ENCODE peak calls at places on chromosomes 5 and 9, in nine cellular contexts. R, S, N, A, X, Q, U, C and J are unnamed samples.

GRCh38 chr5:82119889-82120288 is 148.1 kb downstream of the ATG10 start:
- DNase-seq in N (no peak), Q (no peak), S (no peak), A (no peak), U (no peak), C (no peak), X (no peak), R (no peak), J (no peak)

GRCh38 chr5:133892774-133893173 is 75.7 kb downstream of the C5orf15 start:
- DNase-seq in U (no peak), Q (no peak), C (no peak), A (no peak), S (no peak), R (no peak), X (no peak), N (no peak), J (no peak)

GRCh38 chr9:131298816-131299215 is 9.3 kb downstream of the PLPP7 start:
- DNase-seq in N (no peak), C (no peak), Q (no peak), A (no peak), X (no peak), S (no peak), U (no peak), R (no peak), J (no peak)

GRCh38 chr9:656918-657583 is 184.4 kb upstream of the DMRT1 start:
- DNase-seq in C (no peak), R (no peak), U (no peak), N (no peak), S (no peak), A (no peak), Q (peak; percentile 7), X (no peak), J (no peak)

GRCh38 chr5:175542966-175543235 is 64.5 kb downstream of the SFXN1 start:
- DNase-seq in S (no peak), C (no peak), A (no peak), Q (no peak), X (no peak), U (no peak), N (no peak), R (no peak), J (no peak)

GRCh38 chr9:98795970-98796363 is 388 bp downstream of the ANKS6 start:
- DNase-seq in Q (peak; percentile 53), S (peak; percentile 44), R (peak; percentile 51), U (no peak), A (no peak), N (peak; percentile 48), X (no peak), C (peak; percentile 68), J (no peak)

GRCh38 chr5:173451031-173451430 is 122.8 kb upstream of the STC2 start:
- DNase-seq in N (no peak), X (no peak), S (no peak), R (no peak), U (peak; percentile 32), C (no peak), Q (peak; percentile 30), A (no peak), J (no peak)

GRCh38 chr5:94457788-94458187 is 160.6 kb downstream of the KIAA0825 start:
- DNase-seq in X (no peak), A (no peak), N (no peak), U (no peak), S (no peak), C (no peak), R (no peak), Q (no peak), J (no peak)

GRCh38 chr9:124423155-124423554 is 7.9 kb upstream of the PSMB7 start:
- DNase-seq in Q (no peak), C (no peak), U (no peak), N (no peak), R (no peak), A (no peak), S (no peak), X (no peak), J (no peak)

GRCh38 chr5:132473019-132473531 is 17.5 kb downstream of the IRF1 start:
- DNase-seq in S (no peak), R (no peak), Q (no peak), C (peak; percentile 67), N (no peak), A (no peak), X (peak; percentile 85), U (no peak), J (no peak)

GRCh38 chr9:94833802-94834201 is 107.3 kb downstream of the AOPEP start:
- DNase-seq in R (no peak), S (no peak), N (no peak), A (no peak), C (no peak), U (no peak), X (no peak), Q (no peak), J (no peak)

GRCh38 chr9:129285979-129286772 is 108.1 kb upstream of the IER5L start:
- DNase-seq in S (no peak), C (no peak), A (no peak), Q (no peak), R (no peak), N (peak; percentile 5), U (no peak), X (no peak), J (no peak)

GRCh38 chr9:91681461-91682305 is 258.1 kb upstream of the NFIL3 start:
- DNase-seq in N (peak; percentile 85), A (peak; percentile 6), X (peak; percentile 31), S (peak; percentile 64), Q (peak; percentile 93), U (peak; percentile 85), R (peak; percentile 76), C (peak; percentile 84), J (peak; percentile 19)

GRCh38 chr9:94498801-94499454 is 56.0 kb upstream of the PCAT7 start:
- DNase-seq in Q (no peak), R (no peak), U (no peak), C (no peak), S (no peak), X (no peak), A (no peak), N (no peak), J (no peak)

GRCh38 chr5:51398875-51399635 is 15.8 kb downstream of the ISL1 start:
- DNase-seq in U (no peak), X (no peak), C (no peak), R (no peak), Q (no peak), S (no peak), A (no peak), N (no peak), J (no peak)

GRCh38 chr5:123809594-123810172 is 297.7 kb downstream of the CSNK1G3 start:
- DNase-seq in R (no peak), N (peak; percentile 20), A (no peak), U (no peak), Q (no peak), C (peak; percentile 41), S (peak; percentile 43), X (no peak), J (peak; percentile 55)

GRCh38 chr5:16515532-16515931 is 49.9 kb upstream of the ZNF622 start:
- DNase-seq in Q (no peak), U (no peak), C (no peak), A (no peak), R (no peak), S (no peak), X (no peak), N (no peak), J (no peak)

GRCh38 chr5:124698774-124699173 is 47.7 kb downstream of the ZNF608 start:
- DNase-seq in S (no peak), C (no peak), X (no peak), U (no peak), Q (peak; percentile 48), N (no peak), R (no peak), A (no peak), J (no peak)

GRCh38 chr9:110427497-110428104 is 89.9 kb upstream of the TXNDC8 start:
- DNase-seq in R (peak; percentile 26), A (no peak), N (peak; percentile 35), S (peak; percentile 65), C (peak; percentile 80), X (no peak), Q (peak; percentile 47), U (peak; percentile 52), J (no peak)

GRCh38 chr9:7103382-7104170 is 345.8 kb downstream of the KDM4C start:
- DNase-seq in Q (no peak), X (no peak), S (no peak), A (no peak), R (peak; percentile 21), N (no peak), C (no peak), U (peak; percentile 52), J (no peak)

DNA sequence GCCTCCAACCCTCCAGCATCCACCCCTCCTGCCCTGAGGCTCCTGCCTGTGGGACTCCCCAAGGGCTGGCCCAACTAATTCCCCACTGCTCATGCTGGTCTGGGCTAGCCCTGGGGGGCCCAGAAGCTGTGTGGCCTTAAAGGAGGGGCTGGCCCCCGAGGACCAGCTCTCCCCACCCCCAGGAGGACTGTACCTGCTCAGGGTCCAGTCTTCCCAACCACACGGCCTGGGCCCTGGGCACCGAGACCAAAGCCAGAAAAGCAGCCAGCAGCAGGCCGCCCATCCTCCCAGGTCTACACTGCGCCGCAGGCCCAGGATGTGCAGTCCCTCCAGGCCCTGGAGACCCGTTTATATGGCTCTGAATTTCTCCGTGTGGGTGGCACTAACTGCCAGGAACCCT is at the start of gene LCN6:
- DNase-seq in R (no peak), X (no peak), N (no peak), U (no peak), C (peak; percentile 14), Q (no peak), S (no peak), A (no peak), J (no peak)
- H3K4me3 ChIP-seq in R (no peak within 1 kb of the TSS), X (no peak within 1 kb of the TSS), N (no peak within 1 kb of the TSS), U (no peak within 1 kb of the TSS), C (no peak within 1 kb of the TSS), Q (no peak within 1 kb of the TSS), S (no peak within 1 kb of the TSS), A (no peak within 1 kb of the TSS), J (no peak within 1 kb of the TSS)

GRCh38 chr9:19022206-19022605 is 10.8 kb downstream of the SAXO1 start:
- DNase-seq in R (no peak), A (no peak), S (no peak), X (no peak), U (no peak), Q (no peak), N (no peak), C (no peak), J (no peak)
- H3K4me3 ChIP-seq in R (no peak overlapping the region), A (no peak overlapping the region), S (no peak overlapping the region), X (no peak overlapping the region), U (no peak overlapping the region), Q (no peak overlapping the region), N (no peak overlapping the region), C (no peak overlapping the region), J (no peak overlapping the region)

GRCh38 chr9:132942541-132943182 is 1.8 kb downstream of the TSC1 start:
- DNase-seq in S (peak; percentile 23), C (no peak), Q (peak; percentile 35), U (peak; percentile 20), X (no peak), R (no peak), N (no peak), A (peak; percentile 36), J (no peak)
- H3K4me3 ChIP-seq in S (no peak overlapping the region), C (no peak overlapping the region), Q (peak overlapping the region; percentile 98), U (peak overlapping the region; percentile 73), X (no peak overlapping the region), R (peak overlapping the region; percentile 78), N (no peak overlapping the region), A (peak overlapping the region; percentile 93), J (peak overlapping the region; percentile 99)

DNA sequence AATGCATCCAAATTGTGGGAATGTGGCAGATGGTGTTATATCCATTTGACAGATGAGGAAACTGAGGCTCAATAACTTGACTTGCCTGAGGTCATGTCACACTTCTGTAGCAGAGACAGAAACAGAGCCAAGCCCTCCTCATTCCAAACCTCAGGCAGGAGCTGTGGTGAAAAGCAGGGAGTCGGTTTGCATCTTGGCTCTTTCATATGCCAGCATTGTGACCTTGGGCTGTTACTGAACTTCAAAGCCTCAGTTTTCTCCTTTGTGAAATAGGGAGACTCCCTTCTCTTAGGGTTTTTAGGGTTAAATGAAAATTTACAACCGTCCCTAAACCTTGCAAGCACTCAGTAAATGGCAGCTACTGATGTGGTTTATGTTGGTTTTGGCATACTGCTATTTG is 95.2 kb downstream of the IQGAP2 start:
- DNase-seq in R (no peak), U (no peak), S (no peak), N (no peak), Q (no peak), A (no peak), X (no peak), C (no peak), J (no peak)
- H3K4me3 ChIP-seq in R (no peak overlapping the region), U (no peak overlapping the region), S (no peak overlapping the region), N (no peak overlapping the region), Q (no peak overlapping the region), A (no peak overlapping the region), X (no peak overlapping the region), C (no peak overlapping the region), J (no peak overlapping the region)